ENCODE peak calls at places on chromosome 22, in ten cellular contexts. R, J, W, L, K, Y, N, A, G and H are unnamed samples.

GRCh38 chr22:43969021-43969878 is 14.0 kb downstream of the SAMM50 start:
- DNase-seq in R (no peak), J (no peak), W (no peak), L (no peak), K (no peak), Y (no peak), N (no peak), A (no peak), G (no peak), H (no peak)

GRCh38 chr22:35352214-35353111 is 28.4 kb upstream of the HMOX1 start:
- DNase-seq in R (peak; percentile 57), J (peak; percentile 83), W (peak; percentile 45), L (peak; percentile 39), K (no peak), Y (peak; percentile 92), N (peak; percentile 85), A (peak; percentile 46), G (peak; percentile 55), H (no peak)

GRCh38 chr22:22578702-22579424 is 19.8 kb upstream of the PRAME start:
- DNase-seq in R (no peak), J (no peak), W (no peak), L (peak; percentile 22), K (no peak), Y (no peak), N (no peak), A (no peak), G (no peak), H (no peak)

GRCh38 chr22:44460287-44461082 is 37.5 kb downstream of the RTL6 start:
- DNase-seq in R (no peak), J (no peak), W (no peak), L (no peak), K (peak; percentile 50), Y (no peak), N (no peak), A (no peak), G (no peak), H (peak; percentile 52)

GRCh38 chr22:40491990-40492631 is 121.7 kb downstream of the SGSM3 start:
- DNase-seq in R (peak; percentile 60), J (peak; percentile 30), W (no peak), L (peak; percentile 45), K (no peak), Y (no peak), N (no peak), A (no peak), G (no peak), H (no peak)

GRCh38 chr22:49294656-49295464 is 532.8 kb downstream of the BRD1 start:
- DNase-seq in R (no peak), J (no peak), W (no peak), L (no peak), K (no peak), Y (peak; percentile 32), N (no peak), A (no peak), G (no peak), H (peak; percentile 62)

GRCh38 chr22:48819232-48819631 is 1008.4 kb downstream of the BRD1 start:
- DNase-seq in R (no peak), J (no peak), W (no peak), L (no peak), K (no peak), Y (no peak), N (peak; percentile 25), A (no peak), G (no peak), H (no peak)

GRCh38 chr22:50061824-50062355 is 3.8 kb upstream of the TTLL8 start:
- DNase-seq in R (no peak), J (no peak), W (no peak), L (no peak), K (no peak), Y (peak; percentile 66), N (no peak), A (peak; percentile 13), G (no peak), H (no peak)

GRCh38 chr22:44410396-44411056 is 87.5 kb downstream of the RTL6 start:
- DNase-seq in R (peak; percentile 79), J (no peak), W (no peak), L (no peak), K (no peak), Y (peak; percentile 68), N (peak; percentile 44), A (no peak), G (no peak), H (no peak)

GRCh38 chr22:20013382-20013871 is 3.2 kb downstream of the ARVCF start:
- DNase-seq in R (peak; percentile 85), J (peak; percentile 88), W (peak; percentile 45), L (peak; percentile 48), K (no peak), Y (peak; percentile 93), N (no peak), A (peak; percentile 67), G (peak; percentile 60), H (no peak)

GRCh38 chr22:47213571-47214230 is 451.3 kb downstream of the TBC1D22A start:
- DNase-seq in R (no peak), J (peak; percentile 34), W (peak; percentile 14), L (no peak), K (no peak), Y (no peak), N (peak; percentile 20), A (no peak), G (no peak), H (peak; percentile 74)

GRCh38 chr22:25903294-25903693 is 161.3 kb downstream of the MYO18B start:
- DNase-seq in R (no peak), J (peak; percentile 85), W (no peak), L (no peak), K (no peak), Y (no peak), N (no peak), A (no peak), G (no peak), H (no peak)

GRCh38 chr22:44287121-44287693 is 25.5 kb downstream of the SHISAL1 start:
- DNase-seq in R (no peak), J (no peak), W (no peak), L (no peak), K (no peak), Y (no peak), N (no peak), A (no peak), G (no peak), H (no peak)

GRCh38 chr22:23229646-23230045 is 49.3 kb downstream of the BCR start:
- DNase-seq in R (no peak), J (no peak), W (no peak), L (no peak), K (no peak), Y (no peak), N (no peak), A (no peak), G (no peak), H (no peak)

GRCh38 chr22:50189184-50189848 is 3.6 kb downstream of the TRABD start:
- DNase-seq in R (no peak), J (no peak), W (no peak), L (no peak), K (no peak), Y (no peak), N (no peak), A (no peak), G (no peak), H (no peak)

GRCh38 chr22:30325065-30325720 is 1.5 kb downstream of the TBC1D10A start:
- DNase-seq in R (peak; percentile 6), J (peak; percentile 30), W (no peak), L (peak; percentile 88), K (no peak), Y (peak; percentile 61), N (no peak), A (no peak), G (peak; percentile 46), H (no peak)

GRCh38 chr22:30295576-30295975 is 6.3 kb upstream of the CASTOR1 start:
- DNase-seq in R (no peak), J (no peak), W (no peak), L (no peak), K (no peak), Y (no peak), N (no peak), A (no peak), G (no peak), H (no peak)

GRCh38 chr22:37310815-37311595 is 28.7 kb downstream of the CYTH4 start:
- DNase-seq in R (no peak), J (no peak), W (no peak), L (no peak), K (no peak), Y (no peak), N (no peak), A (no peak), G (no peak), H (no peak)

GRCh38 chr22:37311761-37312312 is 29.5 kb downstream of the CYTH4 start:
- DNase-seq in R (no peak), J (no peak), W (no peak), L (no peak), K (no peak), Y (no peak), N (no peak), A (no peak), G (no peak), H (no peak)

GRCh38 chr22:37308385-37309200 is 26.3 kb downstream of the CYTH4 start:
- DNase-seq in R (no peak), J (no peak), W (no peak), L (no peak), K (no peak), Y (no peak), N (no peak), A (no peak), G (no peak), H (no peak)

GRCh38 chr22:37309221-37310074 is 27.1 kb downstream of the CYTH4 start:
- DNase-seq in R (no peak), J (no peak), W (no peak), L (no peak), K (no peak), Y (no peak), N (no peak), A (no peak), G (no peak), H (no peak)

GRCh38 chr22:37310075-37310606 is 27.8 kb downstream of the CYTH4 start:
- DNase-seq in R (no peak), J (no peak), W (no peak), L (no peak), K (no peak), Y (no peak), N (no peak), A (no peak), G (no peak), H (no peak)
- H3K4me3 ChIP-seq in R (no peak overlapping the region), J (no peak overlapping the region), W (no peak overlapping the region), L (no peak overlapping the region), K (no peak overlapping the region), Y (no peak overlapping the region), N (no peak overlapping the region), A (no peak overlapping the region), G (no peak overlapping the region), H (no peak overlapping the region)

GRCh38 chr22:28831140-28832072 is 31.0 kb upstream of the XBP1 start:
- DNase-seq in R (no peak), J (no peak), W (no peak), L (no peak), K (no peak), Y (no peak), N (no peak), A (no peak), G (no peak), H (no peak)
- H3K4me1 ChIP-seq in R (no peaks in the 10 kb centered on the region), J (no peaks in the 10 kb centered on the region), W (peaks cover 32% of the 10 kb centered on the region), L (no peaks in the 10 kb centered on the region), K (peaks cover 13% of the 10 kb centered on the region), Y (no peaks in the 10 kb centered on the region), N (peaks cover 11% of the 10 kb centered on the region), A (no peaks in the 10 kb centered on the region), G (no peaks in the 10 kb centered on the region), H (peaks cover 6% of the 10 kb centered on the region)

GRCh38 chr22:38751422-38752346 is 4.1 kb downstream of the SUN2 start:
- DNase-seq in R (no peak), J (no peak), W (no peak), L (peak; percentile 37), K (no peak), Y (no peak), N (no peak), A (no peak), G (no peak), H (no peak)
- H3K4me3 ChIP-seq in R (no peak overlapping the region), J (no peak overlapping the region), W (no peak overlapping the region), L (no peak overlapping the region), K (no peak overlapping the region), Y (no peak overlapping the region), N (no peak overlapping the region), A (no peak overlapping the region), G (no peak overlapping the region), H (no peak overlapping the region)

GRCh38 chr22:42931421-42932196 is 74.5 kb upstream of the ARFGAP3 start:
- DNase-seq in R (no peak), J (no peak), W (no peak), L (no peak), K (no peak), Y (peak; percentile 60), N (no peak), A (no peak), G (no peak), H (no peak)
- H3K4me1 ChIP-seq in R (peaks cover 18% of the 10 kb centered on the region), J (no peaks in the 10 kb centered on the region), W (peaks cover 88% of the 10 kb centered on the region), L (peaks cover 34% of the 10 kb centered on the region), K (peaks cover 100% of the 10 kb centered on the region), Y (peaks cover 27% of the 10 kb centered on the region), N (peaks cover 85% of the 10 kb centered on the region), A (peaks cover 28% of the 10 kb centered on the region), G (peaks cover 17% of the 10 kb centered on the region), H (peaks cover 90% of the 10 kb centered on the region)